ENCODE peak calls at places on chromosomes 5 and 9, in eight cellular contexts. One of them, this sample, is unnamed.

GRCh38 chr5:14491505-14491904 is 90.1 kb upstream of the OTULINL start:
- DNase-seq in stomach: no peak
- DNase-seq in SK-N-SH: peak; percentile 21
- DNase-seq in gastrocnemius medialis: no peak
- DNase-seq in fibroblast of the aortic adventitia: peak; percentile 83
- DNase-seq in upper lobe of left lung: peak; percentile 51
- DNase-seq in choroid plexus epithelial cell: peak; percentile 93
- DNase-seq in HCT116: no peak
- DNase-seq in this sample: no peak

GRCh38 chr9:88219601-88220000 is 81.3 kb upstream of the SPATA31C2 start:
- DNase-seq in upper lobe of left lung: no peak
- DNase-seq in gastrocnemius medialis: no peak
- DNase-seq in fibroblast of the aortic adventitia: peak; percentile 3
- DNase-seq in HCT116: no peak
- DNase-seq in stomach: no peak
- DNase-seq in SK-N-SH: no peak
- DNase-seq in choroid plexus epithelial cell: no peak
- DNase-seq in this sample: no peak

GRCh38 chr5:139148986-139149385 is 49.2 kb downstream of the SIL1 start:
- DNase-seq in upper lobe of left lung: no peak
- DNase-seq in choroid plexus epithelial cell: no peak
- DNase-seq in SK-N-SH: no peak
- DNase-seq in HCT116: no peak
- DNase-seq in fibroblast of the aortic adventitia: no peak
- DNase-seq in stomach: no peak
- DNase-seq in gastrocnemius medialis: no peak
- DNase-seq in this sample: no peak

GRCh38 chr5:36505021-36505420 is 101.4 kb upstream of the SLC1A3 start:
- DNase-seq in fibroblast of the aortic adventitia: no peak
- DNase-seq in stomach: no peak
- DNase-seq in upper lobe of left lung: no peak
- DNase-seq in SK-N-SH: no peak
- DNase-seq in gastrocnemius medialis: no peak
- DNase-seq in HCT116: no peak
- DNase-seq in choroid plexus epithelial cell: no peak
- DNase-seq in this sample: no peak

GRCh38 chr5:135729582-135729879 is 104.9 kb upstream of the SLC25A48 start:
- DNase-seq in HCT116: no peak
- DNase-seq in gastrocnemius medialis: no peak
- DNase-seq in fibroblast of the aortic adventitia: no peak
- DNase-seq in stomach: no peak
- DNase-seq in choroid plexus epithelial cell: peak; percentile 14
- DNase-seq in SK-N-SH: no peak
- DNase-seq in upper lobe of left lung: no peak
- DNase-seq in this sample: no peak

GRCh38 chr5:135916638-135917263 is 21.1 kb upstream of the IL9 start:
- DNase-seq in fibroblast of the aortic adventitia: no peak
- DNase-seq in stomach: no peak
- DNase-seq in upper lobe of left lung: no peak
- DNase-seq in gastrocnemius medialis: no peak
- DNase-seq in HCT116: no peak
- DNase-seq in choroid plexus epithelial cell: no peak
- DNase-seq in SK-N-SH: no peak
- DNase-seq in this sample: no peak

GRCh38 chr9:126705311-126705766 is 91.6 kb downstream of the LMX1B start:
- DNase-seq in stomach: peak; percentile 84
- DNase-seq in upper lobe of left lung: peak; percentile 73
- DNase-seq in choroid plexus epithelial cell: peak; percentile 77
- DNase-seq in SK-N-SH: peak; percentile 93
- DNase-seq in fibroblast of the aortic adventitia: peak; percentile 54
- DNase-seq in gastrocnemius medialis: peak; percentile 49
- DNase-seq in HCT116: peak; percentile 47
- DNase-seq in this sample: peak; percentile 76

GRCh38 chr9:72173080-72173479 is 23.8 kb downstream of the GDA start:
- DNase-seq in choroid plexus epithelial cell: no peak
- DNase-seq in HCT116: no peak
- DNase-seq in SK-N-SH: no peak
- DNase-seq in gastrocnemius medialis: no peak
- DNase-seq in stomach: no peak
- DNase-seq in upper lobe of left lung: no peak
- DNase-seq in fibroblast of the aortic adventitia: no peak
- DNase-seq in this sample: no peak

GRCh38 chr5:38207343-38207742 is 51.0 kb upstream of the EGFLAM start:
- DNase-seq in SK-N-SH: no peak
- DNase-seq in fibroblast of the aortic adventitia: no peak
- DNase-seq in upper lobe of left lung: no peak
- DNase-seq in stomach: no peak
- DNase-seq in choroid plexus epithelial cell: peak; percentile 33
- DNase-seq in gastrocnemius medialis: no peak
- DNase-seq in HCT116: peak; percentile 31
- DNase-seq in this sample: no peak

GRCh38 chr5:59275537-59276276 is 617.8 kb downstream of the PDE4D start:
- DNase-seq in SK-N-SH: no peak
- DNase-seq in upper lobe of left lung: peak; percentile 54
- DNase-seq in stomach: peak; percentile 44
- DNase-seq in fibroblast of the aortic adventitia: peak; percentile 13
- DNase-seq in choroid plexus epithelial cell: peak; percentile 86
- DNase-seq in HCT116: no peak
- DNase-seq in gastrocnemius medialis: no peak
- DNase-seq in this sample: no peak

GRCh38 chr5:154010660-154011059 is 28.1 kb downstream of the FAM114A2 start:
- DNase-seq in choroid plexus epithelial cell: no peak
- DNase-seq in upper lobe of left lung: no peak
- DNase-seq in fibroblast of the aortic adventitia: no peak
- DNase-seq in HCT116: no peak
- DNase-seq in stomach: no peak
- DNase-seq in SK-N-SH: no peak
- DNase-seq in gastrocnemius medialis: no peak
- DNase-seq in this sample: no peak

GRCh38 chr9:71079451-71079850 is 42.0 kb downstream of the TRPM3 start:
- DNase-seq in stomach: no peak
- DNase-seq in gastrocnemius medialis: no peak
- DNase-seq in fibroblast of the aortic adventitia: peak; percentile 42
- DNase-seq in upper lobe of left lung: no peak
- DNase-seq in choroid plexus epithelial cell: peak; percentile 38
- DNase-seq in SK-N-SH: no peak
- DNase-seq in HCT116: no peak
- DNase-seq in this sample: no peak

GRCh38 chr9:38431101-38431500 is 6.8 kb upstream of the IGFBPL1 start:
- DNase-seq in stomach: no peak
- DNase-seq in choroid plexus epithelial cell: no peak
- DNase-seq in HCT116: no peak
- DNase-seq in gastrocnemius medialis: no peak
- DNase-seq in SK-N-SH: no peak
- DNase-seq in fibroblast of the aortic adventitia: no peak
- DNase-seq in upper lobe of left lung: no peak
- DNase-seq in this sample: peak; percentile 21

GRCh38 chr5:5288236-5288635 is 134.2 kb upstream of the ICE1 start:
- DNase-seq in gastrocnemius medialis: no peak
- DNase-seq in stomach: no peak
- DNase-seq in SK-N-SH: no peak
- DNase-seq in fibroblast of the aortic adventitia: peak; percentile 60
- DNase-seq in upper lobe of left lung: no peak
- DNase-seq in HCT116: no peak
- DNase-seq in choroid plexus epithelial cell: peak; percentile 13
- DNase-seq in this sample: no peak

GRCh38 chr9:86741311-86742215 is 205.7 kb downstream of the GAS1 start:
- DNase-seq in SK-N-SH: no peak
- DNase-seq in HCT116: peak; percentile 87
- DNase-seq in choroid plexus epithelial cell: peak; percentile 83
- DNase-seq in upper lobe of left lung: no peak
- DNase-seq in gastrocnemius medialis: no peak
- DNase-seq in stomach: peak; percentile 36
- DNase-seq in fibroblast of the aortic adventitia: peak; percentile 81
- DNase-seq in this sample: no peak

GRCh38 chr9:130820135-130820738 is 14.8 kb upstream of the ABL1 start:
- DNase-seq in HCT116: no peak
- DNase-seq in upper lobe of left lung: no peak
- DNase-seq in SK-N-SH: no peak
- DNase-seq in stomach: no peak
- DNase-seq in fibroblast of the aortic adventitia: no peak
- DNase-seq in gastrocnemius medialis: no peak
- DNase-seq in choroid plexus epithelial cell: peak; percentile 15
- DNase-seq in this sample: no peak

GRCh38 chr5:164094321-164094720 is 588.9 kb downstream of the MAT2B start:
- DNase-seq in fibroblast of the aortic adventitia: no peak
- DNase-seq in HCT116: no peak
- DNase-seq in choroid plexus epithelial cell: no peak
- DNase-seq in stomach: no peak
- DNase-seq in SK-N-SH: no peak
- DNase-seq in upper lobe of left lung: no peak
- DNase-seq in gastrocnemius medialis: no peak
- DNase-seq in this sample: no peak

GRCh38 chr5:143148461-143149170 is 254.9 kb downstream of the NR3C1 start:
- DNase-seq in fibroblast of the aortic adventitia: peak; percentile 62
- DNase-seq in gastrocnemius medialis: peak; percentile 50
- DNase-seq in SK-N-SH: no peak
- DNase-seq in choroid plexus epithelial cell: peak; percentile 88
- DNase-seq in HCT116: no peak
- DNase-seq in upper lobe of left lung: peak; percentile 51
- DNase-seq in stomach: no peak
- DNase-seq in this sample: no peak

GRCh38 chr5:151738125-151738848 is 20.1 kb downstream of the ATOX1 start:
- DNase-seq in SK-N-SH: no peak
- DNase-seq in stomach: no peak
- DNase-seq in gastrocnemius medialis: no peak
- DNase-seq in choroid plexus epithelial cell: no peak
- DNase-seq in upper lobe of left lung: no peak
- DNase-seq in fibroblast of the aortic adventitia: peak; percentile 51
- DNase-seq in HCT116: no peak
- DNase-seq in this sample: no peak
- TF ChIP-seq CTCF in SK-N-SH: no peak
- TF ChIP-seq CTCF in stomach: no peak
- TF ChIP-seq CTCF in gastrocnemius medialis: no peak
- TF ChIP-seq CTCF in choroid plexus epithelial cell: no peak
- TF ChIP-seq CTCF in upper lobe of left lung: no peak
- TF ChIP-seq CTCF in fibroblast of the aortic adventitia: no peak
- TF ChIP-seq CTCF in HCT116: no peak
- TF ChIP-seq CTCF in this sample: no peak

DNA sequence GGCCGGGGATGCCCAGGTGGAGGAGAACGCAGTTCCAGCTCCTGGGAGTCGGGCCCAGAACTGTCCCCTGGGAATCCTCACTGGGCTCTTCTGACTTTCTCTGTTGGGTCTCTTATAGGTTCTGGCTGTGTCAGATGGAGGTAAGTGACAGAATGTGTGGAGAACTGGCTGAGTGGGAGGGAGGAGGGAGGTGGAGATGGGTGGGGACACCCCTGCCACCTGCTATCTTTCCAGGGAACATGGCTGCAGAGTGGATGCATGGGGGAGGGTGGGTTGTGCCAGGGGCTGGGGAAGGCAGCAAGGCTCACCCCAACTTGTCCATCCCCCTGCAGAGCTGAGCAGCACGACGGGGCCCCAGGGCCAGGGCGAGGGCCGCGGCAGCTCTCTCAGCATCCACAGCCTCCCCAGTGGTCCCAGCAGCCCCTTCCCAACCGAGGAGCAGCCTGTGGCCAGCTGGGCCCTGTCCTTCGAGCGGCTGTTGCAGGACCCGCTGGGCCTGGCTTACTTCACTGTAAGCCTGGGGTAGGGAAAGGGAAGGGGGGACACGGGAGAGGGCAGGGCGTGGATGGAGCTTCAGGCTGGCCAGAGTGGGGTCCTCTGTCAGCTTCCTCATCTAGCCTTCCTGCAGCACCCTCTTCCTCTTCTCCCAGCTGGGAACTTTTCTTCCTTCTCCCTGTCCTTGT is 8.3 kb downstream of the RGS14 start:
- DNase-seq in SK-N-SH: peak; percentile 63
- DNase-seq in upper lobe of left lung: no peak
- DNase-seq in gastrocnemius medialis: no peak
- DNase-seq in fibroblast of the aortic adventitia: no peak
- DNase-seq in HCT116: no peak
- DNase-seq in choroid plexus epithelial cell: no peak
- DNase-seq in stomach: no peak
- DNase-seq in this sample: no peak
- H3K4me3 ChIP-seq in SK-N-SH: no peak overlapping the region
- H3K4me3 ChIP-seq in upper lobe of left lung: no peak overlapping the region
- H3K4me3 ChIP-seq in gastrocnemius medialis: peak overlapping the region; percentile 68
- H3K4me3 ChIP-seq in fibroblast of the aortic adventitia: no peak overlapping the region
- H3K4me3 ChIP-seq in HCT116: no peak overlapping the region
- H3K4me3 ChIP-seq in choroid plexus epithelial cell: no peak overlapping the region
- H3K4me3 ChIP-seq in stomach: peak overlapping the region; percentile 45
- H3K4me3 ChIP-seq in this sample: no peak overlapping the region

GRCh38 chr5:113337515-113338140 is 97.2 kb downstream of the TSSK1B start:
- DNase-seq in fibroblast of the aortic adventitia: peak; percentile 77
- DNase-seq in HCT116: no peak
- DNase-seq in upper lobe of left lung: no peak
- DNase-seq in gastrocnemius medialis: no peak
- DNase-seq in stomach: no peak
- DNase-seq in choroid plexus epithelial cell: no peak
- DNase-seq in SK-N-SH: no peak
- DNase-seq in this sample: no peak
- TF ChIP-seq CTCF in fibroblast of the aortic adventitia: no peak
- TF ChIP-seq CTCF in HCT116: no peak
- TF ChIP-seq CTCF in upper lobe of left lung: no peak
- TF ChIP-seq CTCF in gastrocnemius medialis: no peak
- TF ChIP-seq CTCF in stomach: no peak
- TF ChIP-seq CTCF in choroid plexus epithelial cell: no peak
- TF ChIP-seq CTCF in SK-N-SH: no peak
- TF ChIP-seq CTCF in this sample: no peak

DNA sequence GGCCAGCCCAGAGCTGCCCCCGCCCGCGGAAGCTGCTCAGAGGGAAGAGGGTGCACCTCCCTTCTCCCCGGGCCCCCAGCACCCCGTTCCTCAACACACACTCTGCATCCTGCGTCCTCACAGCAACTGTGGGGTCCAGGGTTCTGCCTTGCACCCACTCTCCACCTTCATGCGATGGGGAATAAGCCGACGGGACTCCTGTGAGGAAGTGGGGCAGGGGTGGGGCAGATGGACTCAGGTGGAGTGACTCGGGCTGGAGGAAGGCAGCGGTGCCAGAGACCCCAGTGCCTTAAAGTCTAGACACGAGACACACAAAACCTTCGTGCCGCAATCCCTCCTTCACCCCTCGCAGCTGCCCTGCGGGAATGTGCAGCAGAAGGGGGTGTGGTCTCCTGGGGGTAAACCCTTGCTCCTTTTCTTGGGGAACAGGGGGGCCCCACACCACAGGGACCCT is 8.6 kb downstream of the BRD3 start:
- DNase-seq in HCT116: no peak
- DNase-seq in upper lobe of left lung: no peak
- DNase-seq in SK-N-SH: peak; percentile 20
- DNase-seq in choroid plexus epithelial cell: no peak
- DNase-seq in fibroblast of the aortic adventitia: no peak
- DNase-seq in stomach: peak; percentile 23
- DNase-seq in gastrocnemius medialis: no peak
- DNase-seq in this sample: no peak
- H3K4me3 ChIP-seq in HCT116: no peak overlapping the region
- H3K4me3 ChIP-seq in upper lobe of left lung: no peak overlapping the region
- H3K4me3 ChIP-seq in SK-N-SH: no peak overlapping the region
- H3K4me3 ChIP-seq in choroid plexus epithelial cell: no peak overlapping the region
- H3K4me3 ChIP-seq in fibroblast of the aortic adventitia: no peak overlapping the region
- H3K4me3 ChIP-seq in stomach: no peak overlapping the region
- H3K4me3 ChIP-seq in gastrocnemius medialis: no peak overlapping the region
- H3K4me3 ChIP-seq in this sample: no peak overlapping the region